ENCODE peak calls at places on chromosome 1, in seven cellular contexts. N, Q, V, A, E, J and D are unnamed samples.

GRCh38 chr1:211469938-211470529 is 21.9 kb downstream of the RD3 start:
- DNase-seq in Q (peak; percentile 83), E (peak; percentile 72), V (peak; percentile 84), J (peak; percentile 81), N (peak; percentile 94), A (peak; percentile 71), D (peak; percentile 74)

GRCh38 chr1:101284021-101284420 is 47.2 kb downstream of the S1PR1 start:
- DNase-seq in J (no peak), Q (no peak), N (no peak), V (no peak), A (no peak), E (no peak), D (no peak)

GRCh38 chr1:109667452-109668122 is at the start of gene GSTM2:
- DNase-seq in N (peak; percentile 96), A (peak; percentile 77), Q (no peak), V (peak; percentile 81), J (peak; percentile 92), E (peak; percentile 88), D (peak; percentile 89)

GRCh38 chr1:195202271-195202670 is 1406.0 kb downstream of the KCNT2 start:
- DNase-seq in V (no peak), Q (no peak), J (no peak), A (no peak), E (no peak), N (no peak), D (no peak)

GRCh38 chr1:54407957-54408700 is 1.9 kb upstream of the SSBP3 start:
- DNase-seq in N (peak; percentile 65), Q (peak; percentile 67), A (peak; percentile 80), J (no peak), E (peak; percentile 81), V (peak; percentile 83), D (peak; percentile 80)

GRCh38 chr1:77095231-77095630 is 124.0 kb downstream of the PIGK start:
- DNase-seq in V (no peak), E (no peak), J (no peak), N (no peak), Q (no peak), A (no peak), D (no peak)

GRCh38 chr1:212667223-212668139 is 32.2 kb downstream of the BATF3 start:
- DNase-seq in V (peak; percentile 99), A (peak; percentile 94), N (peak; percentile 39), Q (peak; percentile 78), E (peak; percentile 95), J (peak; percentile 51), D (peak; percentile 93)

GRCh38 chr1:3609769-3610157 is 1.5 kb downstream of the MEGF6 start:
- DNase-seq in Q (no peak), V (no peak), E (no peak), N (no peak), J (no peak), A (no peak), D (no peak)

GRCh38 chr1:173448945-173449344 is 28.2 kb upstream of the PRDX6 start:
- DNase-seq in E (no peak), J (no peak), N (peak; percentile 47), V (no peak), A (no peak), Q (no peak), D (no peak)

GRCh38 chr1:198932351-198932991 is 293.6 kb downstream of the PTPRC start:
- DNase-seq in E (peak; percentile 47), A (no peak), V (no peak), Q (no peak), N (peak; percentile 14), J (no peak), D (peak; percentile 26)

GRCh38 chr1:119582801-119583200 is 65.3 kb downstream of the ZNF697 start:
- DNase-seq in E (peak; percentile 54), V (peak; percentile 63), Q (peak; percentile 8), N (peak; percentile 92), J (peak; percentile 47), A (peak; percentile 66), D (peak; percentile 72)

GRCh38 chr1:212490276-212490675 is 57.6 kb downstream of the NENF start:
- DNase-seq in E (no peak), J (no peak), V (no peak), Q (no peak), N (no peak), A (no peak), D (no peak)

GRCh38 chr1:165827199-165828102 is at the start of gene UCK2:
- DNase-seq in A (peak; percentile 65), N (peak; percentile 93), J (peak; percentile 72), V (peak; percentile 64), Q (peak; percentile 89), E (peak; percentile 77), D (peak; percentile 72)

GRCh38 chr1:223683586-223684487 is 18.3 kb upstream of the CAPN8 start:
- DNase-seq in Q (no peak), J (peak; percentile 60), N (peak; percentile 84), E (peak; percentile 53), A (peak; percentile 65), V (peak; percentile 74), D (peak; percentile 46)

GRCh38 chr1:201759194-201759814 is 69.7 kb upstream of the IPO9 start:
- DNase-seq in A (peak; percentile 81), E (peak; percentile 71), N (no peak), V (peak; percentile 60), J (no peak), Q (no peak), D (peak; percentile 49)

GRCh38 chr1:110118636-110119396 is 6.6 kb downstream of the UBL4B start:
- DNase-seq in E (no peak), N (no peak), A (peak; percentile 36), Q (no peak), V (no peak), J (no peak), D (no peak)

GRCh38 chr1:193183019-193183643 is 3.3 kb downstream of the B3GALT2 start:
- DNase-seq in N (peak; percentile 74), E (peak; percentile 74), J (no peak), Q (no peak), V (peak; percentile 40), A (peak; percentile 77), D (peak; percentile 66)

DNA sequence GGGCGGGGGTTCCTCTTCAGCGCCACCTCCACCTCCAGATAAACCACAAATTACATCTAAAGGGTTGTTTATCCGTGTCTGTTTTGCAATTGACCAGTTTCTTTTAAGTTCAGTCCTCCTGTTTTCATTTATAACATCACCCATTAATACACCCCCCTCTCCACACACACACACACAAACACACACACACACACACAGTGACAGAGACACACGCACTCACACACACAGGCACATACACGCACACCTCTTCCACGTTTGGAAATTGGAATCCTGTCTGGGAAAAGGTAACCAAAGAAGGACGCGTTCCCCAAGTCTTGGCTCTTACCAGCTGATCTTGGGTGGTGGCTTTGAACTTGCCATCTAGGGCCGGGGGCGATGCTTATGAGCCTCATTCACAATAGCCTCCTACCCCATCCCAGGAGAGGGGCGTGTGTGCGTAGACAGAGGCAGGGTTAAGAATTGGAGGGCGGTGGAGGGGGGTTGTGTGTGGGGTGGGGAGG is 442 bp upstream of the CSMD2 start:
- DNase-seq in E (no peak), J (no peak), V (no peak), Q (no peak), A (peak; percentile 25), N (peak; percentile 71), D (peak; percentile 1)
- H3K4me3 ChIP-seq in E (peak overlapping the region; percentile 57), J (no peak overlapping the region), V (no peak overlapping the region), Q (peak overlapping the region; percentile 41), A (peak overlapping the region; percentile 71), N (peak overlapping the region; percentile 91), D (peak overlapping the region; percentile 25)

DNA sequence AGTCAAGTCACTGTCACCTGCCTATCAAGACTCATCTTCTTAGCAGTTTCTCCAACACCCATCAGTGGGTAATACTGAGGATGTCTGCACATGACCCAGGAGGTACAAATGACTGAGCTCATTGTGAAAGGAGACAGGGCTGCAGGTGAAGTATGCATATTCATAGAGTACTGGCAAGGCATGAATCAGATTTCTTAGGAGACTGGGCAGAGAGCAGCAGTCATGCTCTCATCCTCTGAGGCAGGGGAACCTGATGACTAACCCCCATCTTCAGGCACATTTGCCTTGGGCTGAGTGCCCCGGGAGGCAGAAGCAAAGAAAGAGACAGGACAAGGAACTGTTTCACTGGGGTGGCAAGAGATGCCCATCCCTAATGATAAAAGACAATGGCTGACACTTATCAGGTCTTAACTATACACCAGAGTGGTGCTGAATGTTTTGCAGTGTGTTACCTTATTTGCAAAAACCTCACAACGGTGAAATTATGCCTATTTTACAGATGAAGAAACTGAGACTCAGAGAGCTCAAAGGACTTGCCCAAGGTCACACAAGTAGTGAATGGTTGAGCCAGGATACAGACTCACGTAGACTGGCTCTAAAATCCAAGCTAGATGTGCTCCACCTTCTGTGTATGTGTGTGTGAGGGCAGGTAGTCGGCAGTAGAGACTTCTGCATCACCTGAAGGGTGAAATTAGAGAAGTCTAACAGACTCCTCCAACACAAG is 9.2 kb upstream of the GRHL3 start:
- DNase-seq in Q (no peak), A (no peak), E (peak; percentile 37), V (no peak), J (no peak), N (no peak), D (no peak)
- TF ChIP-seq CTCF in Q (no peak), A (no peak), E (no peak), V (no peak), J (no peak), N (no peak), D (no peak)

DNA sequence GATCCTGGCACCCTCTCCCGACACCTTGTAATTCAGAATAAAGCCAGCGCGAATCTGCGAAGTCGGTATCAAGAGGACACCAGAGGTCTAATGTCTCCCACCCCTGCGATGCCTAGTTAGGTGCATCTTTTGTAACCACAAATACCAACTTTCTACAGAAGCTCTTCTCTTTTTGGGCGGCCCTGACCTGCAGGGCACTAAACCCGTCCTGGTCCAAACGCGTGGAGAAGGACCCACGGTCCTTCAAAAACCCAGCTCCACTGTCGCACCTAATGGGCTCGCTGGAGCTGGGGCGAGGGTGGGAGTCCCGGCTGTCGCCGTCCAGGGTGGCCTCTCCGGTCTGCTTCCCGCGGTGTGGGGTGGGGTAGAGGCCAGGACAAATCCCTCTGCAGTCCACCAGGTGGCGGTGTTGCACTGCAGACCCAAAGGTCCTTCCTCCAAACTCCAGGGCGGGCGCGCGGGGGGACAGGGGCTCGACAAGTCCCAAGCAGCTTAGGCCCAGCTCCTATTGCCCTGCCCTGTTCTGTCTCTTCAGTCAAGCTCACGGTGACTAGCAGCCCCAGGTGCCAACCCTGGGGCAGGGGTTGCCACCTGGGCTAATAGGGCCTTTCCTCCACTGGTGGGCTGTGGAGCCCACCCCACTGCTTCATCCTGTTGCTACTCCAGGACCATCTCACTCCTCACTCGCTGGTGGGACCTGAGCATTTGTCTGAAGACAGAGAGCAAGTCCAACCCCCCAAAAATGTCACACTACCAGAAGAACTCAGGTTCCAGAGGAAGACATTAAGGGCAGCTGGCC is 2.7 kb downstream of the HES3 start:
- DNase-seq in A (peak; percentile 74), N (peak; percentile 94), J (peak; percentile 81), V (peak; percentile 41), Q (peak; percentile 86), E (peak; percentile 69), D (peak; percentile 77)
- H3K4me3 ChIP-seq in A (no peak overlapping the region), N (peak overlapping the region; percentile 83), J (no peak overlapping the region), V (no peak overlapping the region), Q (peak overlapping the region; percentile 40), E (no peak overlapping the region), D (peak overlapping the region; percentile 53)

DNA sequence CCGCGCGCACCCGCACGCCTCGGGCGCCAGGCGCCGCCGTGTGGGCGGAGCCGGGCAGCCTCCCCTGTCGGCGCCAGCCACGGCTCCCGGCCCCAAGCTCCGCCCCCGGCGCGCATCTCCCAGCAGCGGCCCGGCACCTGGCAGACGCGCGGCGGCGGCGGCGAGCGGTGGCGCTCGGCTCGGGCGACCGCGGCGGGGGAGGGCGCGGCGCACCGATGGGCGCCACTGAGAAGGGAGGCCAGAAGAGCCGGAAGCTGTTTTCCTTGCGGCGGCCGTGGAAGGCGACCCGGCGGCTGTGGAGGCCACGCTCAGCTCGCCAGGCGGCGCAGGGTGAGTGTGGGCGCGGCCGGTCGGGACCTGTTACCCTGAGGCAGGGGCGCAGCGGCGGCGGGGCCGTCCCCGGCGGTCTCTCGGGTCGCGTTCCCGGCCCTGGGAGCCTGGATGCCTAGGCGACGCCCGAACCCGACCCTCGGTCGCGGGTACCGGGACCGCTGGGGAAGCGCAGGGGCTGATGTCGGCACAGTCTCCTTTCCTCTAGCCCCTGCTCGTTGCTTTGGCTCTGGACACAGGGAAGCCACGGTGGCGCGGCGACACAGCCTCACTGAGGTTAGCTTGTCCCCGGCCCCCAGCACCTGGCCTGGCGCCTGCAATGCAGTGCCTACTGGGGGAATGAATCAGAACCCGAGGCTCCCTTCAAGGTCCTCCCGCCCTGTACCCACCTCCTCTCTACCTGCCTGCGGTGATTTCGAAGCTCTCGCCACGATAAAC is 54.8 kb upstream of the DNAJC6 start:
- DNase-seq in E (peak; percentile 37), A (no peak), N (peak; percentile 92), V (peak; percentile 36), Q (peak; percentile 61), J (peak; percentile 71), D (peak; percentile 50)
- TF ChIP-seq CTCF in E (peak; percentile 18), A (peak; percentile 20), N (no peak), V (no peak), Q (no peak), J (no peak), D (no peak)